ENCODE peak calls at places on chromosomes 1 and 21, in four cellular contexts. N, V, L and O are unnamed samples.

GRCh38 chr1:17441265-17441992 is 2.0 kb upstream of the RCC2 start:
- DNase-seq in L (no peak), V (no peak), N (no peak), O (no peak)

GRCh38 chr1:168945870-168946269 is 160.6 kb upstream of the ATP1B1 start:
- DNase-seq in V (no peak), N (no peak), L (no peak), O (no peak)

GRCh38 chr21:27741736-27742135 is 774.8 kb upstream of the ADAMTS5 start:
- DNase-seq in V (no peak), L (no peak), N (no peak), O (no peak)

GRCh38 chr1:101911894-101912293 is 84.8 kb downstream of the OLFM3 start:
- DNase-seq in L (no peak), N (no peak), V (no peak), O (no peak)

GRCh38 chr1:201718346-201719202 is 110.4 kb upstream of the IPO9 start:
- DNase-seq in N (no peak), V (no peak), L (no peak), O (no peak)

GRCh38 chr1:97314685-97315084 is 593.1 kb downstream of the PTBP2 start:
- DNase-seq in N (no peak), V (no peak), L (no peak), O (no peak)

GRCh38 chr1:211711313-211711712 is 35.9 kb upstream of the NEK2 start:
- DNase-seq in L (no peak), V (no peak), N (no peak), O (no peak)

GRCh38 chr1:181204530-181204929 is 116.0 kb downstream of the IER5 start:
- DNase-seq in L (no peak), V (no peak), N (no peak), O (no peak)

GRCh38 chr1:44644806-44645205 is 29.5 kb downstream of the TMEM53 start:
- DNase-seq in L (no peak), N (no peak), V (no peak), O (no peak)

GRCh38 chr21:16541366-16541765 is 811.6 kb downstream of the USP25 start:
- DNase-seq in L (no peak), N (no peak), V (no peak), O (no peak)

GRCh38 chr21:45072166-45072962 is 2.0 kb upstream of the ADARB1 start:
- DNase-seq in L (no peak), N (peak), V (no peak), O (no peak)